ENCODE peak calls at places on chromosomes 2 and 18, in ten cellular contexts. One of them, this sample, is unnamed.

GRCh38 chr2:64342195-64343099 is 111.5 kb upstream of the LGALSL start:
- DNase-seq in sigmoid colon: no peak
- DNase-seq in stomach: no peak
- DNase-seq in H1: no peak
- DNase-seq in K562: no peak
- DNase-seq in spleen: no peak
- DNase-seq in breast epithelium: no peak
- DNase-seq in HCT116: no peak
- DNase-seq in HepG2: no peak
- DNase-seq in GM12892: no peak
- DNase-seq in this sample: no peak

GRCh38 chr2:101012706-101013181 is 10.7 kb downstream of the RPL31 start:
- DNase-seq in HepG2: peak
- DNase-seq in GM12892: no peak
- DNase-seq in HCT116: no peak
- DNase-seq in H1: no peak
- DNase-seq in spleen: no peak
- DNase-seq in sigmoid colon: no peak
- DNase-seq in breast epithelium: no peak
- DNase-seq in stomach: no peak
- DNase-seq in K562: peak
- DNase-seq in this sample: no peak

GRCh38 chr18:8616026-8616401 is 6.8 kb downstream of the RAB12 start:
- DNase-seq in H1: no peak
- DNase-seq in breast epithelium: no peak
- DNase-seq in sigmoid colon: no peak
- DNase-seq in GM12892: no peak
- DNase-seq in spleen: no peak
- DNase-seq in K562: no peak
- DNase-seq in stomach: no peak
- DNase-seq in HCT116: no peak
- DNase-seq in HepG2: peak
- DNase-seq in this sample: no peak

GRCh38 chr2:170457742-170458141 is 257.4 kb upstream of the SP5 start:
- DNase-seq in H1: no peak
- DNase-seq in HCT116: no peak
- DNase-seq in stomach: no peak
- DNase-seq in breast epithelium: no peak
- DNase-seq in GM12892: no peak
- DNase-seq in K562: no peak
- DNase-seq in HepG2: no peak
- DNase-seq in spleen: no peak
- DNase-seq in sigmoid colon: no peak
- DNase-seq in this sample: no peak

GRCh38 chr2:3641841-3642421 is 16.1 kb upstream of the ALLC start:
- DNase-seq in GM12892: no peak
- DNase-seq in stomach: peak
- DNase-seq in H1: no peak
- DNase-seq in spleen: peak
- DNase-seq in sigmoid colon: peak
- DNase-seq in HepG2: no peak
- DNase-seq in HCT116: no peak
- DNase-seq in breast epithelium: peak
- DNase-seq in K562: no peak
- DNase-seq in this sample: no peak

GRCh38 chr2:205858781-205859478 is 176.6 kb downstream of the NRP2 start:
- DNase-seq in HepG2: no peak
- DNase-seq in spleen: no peak
- DNase-seq in sigmoid colon: peak
- DNase-seq in GM12892: no peak
- DNase-seq in HCT116: no peak
- DNase-seq in H1: no peak
- DNase-seq in breast epithelium: no peak
- DNase-seq in K562: no peak
- DNase-seq in stomach: peak
- DNase-seq in this sample: no peak

GRCh38 chr18:6835345-6835744 is 105.8 kb downstream of the ARHGAP28 start:
- DNase-seq in HepG2: peak
- DNase-seq in sigmoid colon: no peak
- DNase-seq in H1: no peak
- DNase-seq in K562: no peak
- DNase-seq in stomach: no peak
- DNase-seq in HCT116: no peak
- DNase-seq in GM12892: no peak
- DNase-seq in breast epithelium: no peak
- DNase-seq in spleen: no peak
- DNase-seq in this sample: no peak

GRCh38 chr2:159444728-159445127 is 158.2 kb upstream of the WDSUB1 start:
- DNase-seq in H1: no peak
- DNase-seq in stomach: no peak
- DNase-seq in GM12892: no peak
- DNase-seq in breast epithelium: no peak
- DNase-seq in K562: no peak
- DNase-seq in sigmoid colon: no peak
- DNase-seq in HCT116: no peak
- DNase-seq in HepG2: no peak
- DNase-seq in spleen: no peak
- DNase-seq in this sample: no peak

GRCh38 chr2:216735661-216736060 is 40.3 kb upstream of the IGFBP5 start:
- DNase-seq in HepG2: no peak
- DNase-seq in K562: no peak
- DNase-seq in sigmoid colon: no peak
- DNase-seq in stomach: no peak
- DNase-seq in breast epithelium: no peak
- DNase-seq in HCT116: no peak
- DNase-seq in H1: no peak
- DNase-seq in GM12892: no peak
- DNase-seq in spleen: no peak
- DNase-seq in this sample: no peak

GRCh38 chr2:216736326-216736725 is 41.0 kb upstream of the IGFBP5 start:
- DNase-seq in HCT116: no peak
- DNase-seq in stomach: no peak
- DNase-seq in sigmoid colon: no peak
- DNase-seq in HepG2: no peak
- DNase-seq in breast epithelium: no peak
- DNase-seq in GM12892: no peak
- DNase-seq in H1: no peak
- DNase-seq in K562: no peak
- DNase-seq in spleen: no peak
- DNase-seq in this sample: no peak

GRCh38 chr2:216733046-216733445 is 37.7 kb upstream of the IGFBP5 start:
- DNase-seq in stomach: no peak
- DNase-seq in GM12892: no peak
- DNase-seq in HepG2: no peak
- DNase-seq in K562: no peak
- DNase-seq in H1: no peak
- DNase-seq in spleen: no peak
- DNase-seq in HCT116: no peak
- DNase-seq in sigmoid colon: no peak
- DNase-seq in breast epithelium: no peak
- DNase-seq in this sample: no peak

GRCh38 chr2:216732334-216732733 is 37.0 kb upstream of the IGFBP5 start:
- DNase-seq in spleen: no peak
- DNase-seq in stomach: no peak
- DNase-seq in breast epithelium: no peak
- DNase-seq in HepG2: no peak
- DNase-seq in sigmoid colon: no peak
- DNase-seq in H1: no peak
- DNase-seq in K562: no peak
- DNase-seq in HCT116: no peak
- DNase-seq in GM12892: no peak
- DNase-seq in this sample: no peak

DNA sequence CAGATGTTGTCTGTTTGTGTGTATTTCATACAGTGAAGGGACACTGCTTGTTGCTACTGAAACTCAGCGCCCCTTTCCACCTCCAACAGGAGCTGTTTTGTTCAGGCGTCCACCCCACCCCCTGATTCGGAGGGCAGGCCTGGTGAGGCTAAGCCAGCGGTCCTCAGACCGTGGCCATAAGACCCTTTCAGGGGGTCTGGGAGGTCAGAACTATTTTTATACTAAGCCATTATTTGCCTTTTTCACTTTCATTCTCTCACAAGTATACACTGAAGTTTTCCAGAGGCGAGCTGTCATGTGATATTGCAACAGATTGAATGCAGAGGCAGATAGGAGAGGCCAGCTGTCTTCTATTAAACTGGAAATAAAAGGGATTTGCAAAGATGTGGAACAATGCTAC is 39.7 kb upstream of the IGFBP5 start:
- DNase-seq in spleen: no peak
- DNase-seq in stomach: no peak
- DNase-seq in HepG2: no peak
- DNase-seq in H1: no peak
- DNase-seq in breast epithelium: no peak
- DNase-seq in K562: no peak
- DNase-seq in sigmoid colon: peak
- DNase-seq in HCT116: no peak
- DNase-seq in GM12892: no peak
- DNase-seq in this sample: no peak
- TF ChIP-seq POLR2AphosphoS5 in spleen: no peak
- TF ChIP-seq POLR2AphosphoS5 in stomach: peak
- TF ChIP-seq POLR2AphosphoS5 in HepG2: no peak
- TF ChIP-seq POLR2AphosphoS5 in H1: no peak
- TF ChIP-seq POLR2AphosphoS5 in breast epithelium: no peak
- TF ChIP-seq POLR2AphosphoS5 in K562: no peak
- TF ChIP-seq POLR2AphosphoS5 in sigmoid colon: peak
- TF ChIP-seq POLR2AphosphoS5 in HCT116: no peak
- TF ChIP-seq POLR2AphosphoS5 in GM12892: no peak
- TF ChIP-seq POLR2AphosphoS5 in this sample: no peak

GRCh38 chr2:237744613-237745249 is 53.8 kb upstream of the RBM44 start:
- DNase-seq in H1: peak
- DNase-seq in stomach: peak
- DNase-seq in spleen: peak
- DNase-seq in HCT116: peak
- DNase-seq in HepG2: peak
- DNase-seq in GM12892: peak
- DNase-seq in breast epithelium: peak
- DNase-seq in sigmoid colon: peak
- DNase-seq in K562: peak
- DNase-seq in this sample: peak
- TF ChIP-seq POLR2A in H1: no peak
- TF ChIP-seq POLR2A in stomach: no peak
- TF ChIP-seq POLR2A in spleen: no peak
- TF ChIP-seq POLR2A in HCT116: no peak
- TF ChIP-seq POLR2A in HepG2: no peak
- TF ChIP-seq POLR2A in GM12892: no peak
- TF ChIP-seq POLR2A in breast epithelium: no peak
- TF ChIP-seq POLR2A in sigmoid colon: no peak
- TF ChIP-seq POLR2A in K562: no peak
- TF ChIP-seq POLR2A in this sample: no peak

GRCh38 chr18:316391-316790 is 48.5 kb upstream of the THOC1 start:
- DNase-seq in HCT116: no peak
- DNase-seq in breast epithelium: no peak
- DNase-seq in H1: no peak
- DNase-seq in K562: no peak
- DNase-seq in GM12892: no peak
- DNase-seq in sigmoid colon: no peak
- DNase-seq in spleen: no peak
- DNase-seq in HepG2: no peak
- DNase-seq in stomach: no peak
- DNase-seq in this sample: no peak

GRCh38 chr18:317618-318017 is 49.8 kb upstream of the THOC1 start:
- DNase-seq in stomach: no peak
- DNase-seq in breast epithelium: no peak
- DNase-seq in K562: no peak
- DNase-seq in HepG2: no peak
- DNase-seq in H1: no peak
- DNase-seq in GM12892: no peak
- DNase-seq in HCT116: no peak
- DNase-seq in sigmoid colon: no peak
- DNase-seq in spleen: no peak
- DNase-seq in this sample: no peak

GRCh38 chr18:312415-312814 is 44.6 kb upstream of the THOC1 start:
- DNase-seq in spleen: no peak
- DNase-seq in stomach: no peak
- DNase-seq in breast epithelium: no peak
- DNase-seq in GM12892: no peak
- DNase-seq in HepG2: no peak
- DNase-seq in HCT116: no peak
- DNase-seq in K562: no peak
- DNase-seq in H1: no peak
- DNase-seq in sigmoid colon: no peak
- DNase-seq in this sample: no peak

GRCh38 chr18:310042-310441 is 42.2 kb upstream of the THOC1 start:
- DNase-seq in HepG2: no peak
- DNase-seq in sigmoid colon: no peak
- DNase-seq in HCT116: no peak
- DNase-seq in GM12892: no peak
- DNase-seq in stomach: no peak
- DNase-seq in spleen: no peak
- DNase-seq in breast epithelium: no peak
- DNase-seq in K562: no peak
- DNase-seq in H1: no peak
- DNase-seq in this sample: no peak

DNA sequence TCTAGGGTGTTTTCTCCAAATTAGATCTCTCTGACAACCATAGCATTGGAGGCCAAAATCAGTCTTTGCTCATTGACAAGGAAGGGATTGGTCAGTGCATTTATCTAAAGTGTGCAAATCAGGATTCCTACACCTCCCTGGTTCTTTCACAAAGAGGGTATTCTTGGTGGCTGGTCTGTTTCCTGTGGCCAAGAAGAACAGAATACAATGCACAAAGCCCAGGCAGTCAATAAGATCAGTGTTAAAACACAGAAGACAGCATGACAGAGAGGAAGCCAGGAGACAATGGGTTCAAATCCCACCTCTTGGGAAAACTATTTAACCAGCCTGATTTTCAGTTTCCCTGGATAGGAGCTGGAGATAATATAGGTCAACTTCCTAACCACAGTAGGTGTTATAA is 46.1 kb upstream of the THOC1 start:
- DNase-seq in K562: no peak
- DNase-seq in sigmoid colon: no peak
- DNase-seq in spleen: no peak
- DNase-seq in stomach: no peak
- DNase-seq in breast epithelium: no peak
- DNase-seq in HCT116: no peak
- DNase-seq in H1: no peak
- DNase-seq in HepG2: no peak
- DNase-seq in GM12892: no peak
- DNase-seq in this sample: no peak
- TF ChIP-seq POLR2AphosphoS5 in K562: no peak
- TF ChIP-seq POLR2AphosphoS5 in sigmoid colon: no peak
- TF ChIP-seq POLR2AphosphoS5 in spleen: no peak
- TF ChIP-seq POLR2AphosphoS5 in stomach: no peak
- TF ChIP-seq POLR2AphosphoS5 in breast epithelium: no peak
- TF ChIP-seq POLR2AphosphoS5 in HCT116: no peak
- TF ChIP-seq POLR2AphosphoS5 in H1: no peak
- TF ChIP-seq POLR2AphosphoS5 in HepG2: no peak
- TF ChIP-seq POLR2AphosphoS5 in GM12892: no peak
- TF ChIP-seq POLR2AphosphoS5 in this sample: no peak

GRCh38 chr2:28399289-28399688 is 6.6 kb downstream of the FOSL2 start:
- DNase-seq in stomach: no peak
- DNase-seq in HepG2: no peak
- DNase-seq in HCT116: no peak
- DNase-seq in GM12892: no peak
- DNase-seq in breast epithelium: no peak
- DNase-seq in H1: no peak
- DNase-seq in spleen: no peak
- DNase-seq in sigmoid colon: no peak
- DNase-seq in K562: no peak
- DNase-seq in this sample: no peak

GRCh38 chr2:28397043-28397381 is 4.4 kb downstream of the FOSL2 start:
- DNase-seq in H1: no peak
- DNase-seq in HCT116: no peak
- DNase-seq in spleen: no peak
- DNase-seq in stomach: no peak
- DNase-seq in HepG2: no peak
- DNase-seq in breast epithelium: no peak
- DNase-seq in GM12892: no peak
- DNase-seq in sigmoid colon: no peak
- DNase-seq in K562: no peak
- DNase-seq in this sample: no peak

GRCh38 chr2:28399946-28400345 is 7.3 kb downstream of the FOSL2 start:
- DNase-seq in K562: no peak
- DNase-seq in H1: no peak
- DNase-seq in breast epithelium: no peak
- DNase-seq in HCT116: no peak
- DNase-seq in sigmoid colon: no peak
- DNase-seq in GM12892: no peak
- DNase-seq in HepG2: no peak
- DNase-seq in stomach: no peak
- DNase-seq in spleen: peak
- DNase-seq in this sample: no peak

GRCh38 chr2:28400434-28400833 is 7.8 kb downstream of the FOSL2 start:
- DNase-seq in H1: no peak
- DNase-seq in HCT116: no peak
- DNase-seq in sigmoid colon: no peak
- DNase-seq in K562: no peak
- DNase-seq in stomach: no peak
- DNase-seq in breast epithelium: no peak
- DNase-seq in GM12892: no peak
- DNase-seq in HepG2: no peak
- DNase-seq in spleen: no peak
- DNase-seq in this sample: no peak

GRCh38 chr2:28398101-28398834 is 5.6 kb downstream of the FOSL2 start:
- DNase-seq in breast epithelium: no peak
- DNase-seq in sigmoid colon: peak
- DNase-seq in stomach: peak
- DNase-seq in GM12892: no peak
- DNase-seq in HCT116: no peak
- DNase-seq in K562: no peak
- DNase-seq in spleen: no peak
- DNase-seq in H1: no peak
- DNase-seq in HepG2: no peak
- DNase-seq in this sample: no peak
- TF ChIP-seq POLR2A in breast epithelium: no peak
- TF ChIP-seq POLR2A in sigmoid colon: no peak
- TF ChIP-seq POLR2A in stomach: no peak
- TF ChIP-seq POLR2A in GM12892: no peak
- TF ChIP-seq POLR2A in HCT116: no peak
- TF ChIP-seq POLR2A in K562: no peak
- TF ChIP-seq POLR2A in spleen: no peak
- TF ChIP-seq POLR2A in H1: no peak
- TF ChIP-seq POLR2A in HepG2: no peak
- TF ChIP-seq POLR2A in this sample: no peak